ENCODE peak calls at places on chromosomes 3 and 15, in six cellular contexts. Z is HepG2, Q is GM12878, P is GM12891, M is H1, U is K562. G is an unnamed sample.

GRCh38 chr15:43329222-43329959 is 982 bp downstream of the LCMT2 start:
- DNase-seq in Z (no peak), Q (no peak), P (no peak), M (no peak), U (peak), G (no peak)

GRCh38 chr3:67018105-67018788 is 20.1 kb downstream of the KBTBD8 start:
- DNase-seq in Z (no peak), Q (no peak), P (no peak), M (no peak), U (peak), G (no peak)

GRCh38 chr3:112445839-112446238 is 53.4 kb downstream of the BTLA start:
- DNase-seq in Z (no peak), Q (no peak), P (no peak), M (no peak), U (no peak), G (no peak)

GRCh38 chr3:173467501-173467900 is 70.0 kb downstream of the NLGN1 start:
- DNase-seq in Z (no peak), Q (no peak), P (no peak), M (no peak), U (no peak), G (no peak)

GRCh38 chr15:100763764-100764750 is 115.6 kb upstream of the ALDH1A3 start:
- DNase-seq in Z (no peak), Q (no peak), P (no peak), M (no peak), U (no peak), G (no peak)

GRCh38 chr15:24956131-24956838 is 1.5 kb downstream of the SNRPN start:
- DNase-seq in Z (peak), Q (peak), P (peak), M (peak), U (no peak), G (peak)

GRCh38 chr3:142501004-142501926 is 53.4 kb upstream of the XRN1 start:
- DNase-seq in Z (no peak), Q (no peak), P (no peak), M (no peak), U (no peak), G (no peak)

GRCh38 chr3:4761759-4762158 is 217.5 kb upstream of the BHLHE40 start:
- DNase-seq in Z (no peak), Q (no peak), P (no peak), M (no peak), U (no peak), G (no peak)

GRCh38 chr3:100880072-100880471 is 113.1 kb downstream of the ABI3BP start:
- DNase-seq in Z (no peak), Q (no peak), P (no peak), M (no peak), U (no peak), G (no peak)

GRCh38 chr3:159804726-159805410 is 183.8 kb upstream of the IL12A start:
- DNase-seq in Z (peak), Q (no peak), P (peak), M (peak), U (peak), G (peak)

GRCh38 chr3:182116386-182116785 is 404.7 kb downstream of the SOX2 start:
- DNase-seq in Z (no peak), Q (no peak), P (no peak), M (no peak), U (no peak), G (no peak)

GRCh38 chr3:108406661-108407206 is 103.7 kb downstream of the MYH15 start:
- DNase-seq in Z (peak), Q (peak), P (no peak), M (no peak), U (peak), G (no peak)

GRCh38 chr3:87354399-87354798 is 78.0 kb upstream of the POU1F1 start:
- DNase-seq in Z (no peak), Q (no peak), P (no peak), M (no peak), U (no peak), G (no peak)

GRCh38 chr15:40829155-40829554 is 647 bp upstream of the PPP1R14D start:
- DNase-seq in Z (no peak), Q (no peak), P (no peak), M (no peak), U (no peak), G (no peak)

GRCh38 chr15:101059381-101060341 is 140.5 kb downstream of the LRRK1 start:
- DNase-seq in Z (no peak), Q (no peak), P (no peak), M (no peak), U (no peak), G (no peak)

GRCh38 chr3:38662544-38662943 is 13.1 kb upstream of the SCN5A start:
- DNase-seq in Z (peak), Q (no peak), P (no peak), M (no peak), U (no peak), G (no peak)

GRCh38 chr3:79085166-79085565 is 682.6 kb downstream of the ROBO1 start:
- DNase-seq in Z (no peak), Q (no peak), P (no peak), M (no peak), U (no peak), G (no peak)

GRCh38 chr15:79897380-79897678 is 515 bp upstream of the MTHFS start:
- DNase-seq in Z (no peak), Q (no peak), P (no peak), M (no peak), U (no peak), G (no peak)

GRCh38 chr3:18712713-18713575 is 287.8 kb upstream of the SATB1 start:
- DNase-seq in Z (no peak), Q (no peak), P (no peak), M (no peak), U (no peak), G (no peak)

GRCh38 chr15:67103869-67104268 is 38.5 kb downstream of the SMAD3 start:
- DNase-seq in Z (no peak), Q (no peak), P (no peak), M (no peak), U (no peak), G (no peak)

GRCh38 chr3:51501833-51502561 is 2.2 kb upstream of the DCAF1 start:
- DNase-seq in Z (peak), Q (peak), P (peak), M (peak), U (peak), G (peak)

GRCh38 chr15:58066042-58066867 is 744 bp upstream of the ALDH1A2 start:
- DNase-seq in Z (peak), Q (no peak), P (peak), M (no peak), U (peak), G (peak)

GRCh38 chr3:17935217-17935616 is 192.8 kb upstream of the TBC1D5 start:
- DNase-seq in Z (no peak), Q (no peak), P (no peak), M (no peak), U (no peak), G (no peak)

GRCh38 chr3:196991581-196992460 is 23.2 kb upstream of the PIGZ start:
- DNase-seq in Z (no peak), Q (no peak), P (no peak), M (no peak), U (no peak), G (no peak)

GRCh38 chr3:73674280-73674679 is 49.5 kb upstream of the PDZRN3 start:
- DNase-seq in Z (no peak), Q (no peak), P (no peak), M (no peak), U (no peak), G (no peak)

DNA sequence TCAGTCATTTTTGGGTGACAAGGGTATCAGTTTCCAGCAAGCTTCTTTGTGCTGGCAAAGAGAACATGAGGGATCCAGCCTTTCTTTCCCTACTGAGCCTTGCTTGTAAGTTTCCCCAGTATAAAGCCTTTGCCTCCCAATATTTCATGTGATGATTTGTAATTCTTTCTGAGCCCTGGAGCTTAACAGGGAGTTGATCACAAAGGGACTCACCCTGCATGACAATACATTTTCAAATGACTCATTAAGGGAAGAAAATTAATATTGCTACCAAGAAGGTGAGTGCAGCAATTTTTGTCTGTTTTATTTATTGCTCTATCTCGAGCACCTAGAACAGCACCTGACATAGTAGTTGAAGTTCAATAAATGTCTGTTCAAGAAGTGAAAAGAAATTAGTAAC is 27.7 kb downstream of the OXSM start:
- DNase-seq in Z (no peak), Q (no peak), P (no peak), M (no peak), U (no peak), G (no peak)
- TF ChIP-seq POLR2A in Z (no peak), Q (no peak), P (no peak), M (no peak), U (no peak), G (no peak)

GRCh38 chr3:44529927-44530326 is 25.1 kb upstream of the ZKSCAN7 start:
- DNase-seq in Z (no peak), Q (no peak), P (no peak), M (no peak), U (no peak), G (no peak)
- TF ChIP-seq TAF1 in Z (no peak), Q (no peak), P (no peak), M (no peak), U (no peak), G (no peak)

GRCh38 chr3:170531557-170532335 is 54.1 kb downstream of the SLC7A14 start:
- DNase-seq in Z (no peak), Q (no peak), P (no peak), M (no peak), U (no peak), G (no peak)

GRCh38 chr3:170536712-170537111 is 49.2 kb downstream of the SLC7A14 start:
- DNase-seq in Z (no peak), Q (no peak), P (no peak), M (no peak), U (no peak), G (no peak)

GRCh38 chr3:170531054-170531453 is 54.8 kb downstream of the SLC7A14 start:
- DNase-seq in Z (no peak), Q (no peak), P (no peak), M (no peak), U (peak), G (no peak)

GRCh38 chr3:170532573-170532972 is 53.3 kb downstream of the SLC7A14 start:
- DNase-seq in Z (no peak), Q (no peak), P (no peak), M (no peak), U (no peak), G (no peak)

GRCh38 chr3:170534232-170534631 is 51.6 kb downstream of the SLC7A14 start:
- DNase-seq in Z (no peak), Q (no peak), P (no peak), M (no peak), U (no peak), G (no peak)
- TF ChIP-seq POLR2A in Z (no peak), Q (no peak), P (no peak), M (no peak), U (no peak), G (no peak)

GRCh38 chr15:26095710-26096330 is 232.7 kb upstream of the ATP10A start:
- DNase-seq in Z (no peak), Q (no peak), P (no peak), M (peak), U (no peak), G (no peak)
- TF ChIP-seq TAF1 in Z (no peak), Q (no peak), P (no peak), M (no peak), U (no peak), G (no peak)

DNA sequence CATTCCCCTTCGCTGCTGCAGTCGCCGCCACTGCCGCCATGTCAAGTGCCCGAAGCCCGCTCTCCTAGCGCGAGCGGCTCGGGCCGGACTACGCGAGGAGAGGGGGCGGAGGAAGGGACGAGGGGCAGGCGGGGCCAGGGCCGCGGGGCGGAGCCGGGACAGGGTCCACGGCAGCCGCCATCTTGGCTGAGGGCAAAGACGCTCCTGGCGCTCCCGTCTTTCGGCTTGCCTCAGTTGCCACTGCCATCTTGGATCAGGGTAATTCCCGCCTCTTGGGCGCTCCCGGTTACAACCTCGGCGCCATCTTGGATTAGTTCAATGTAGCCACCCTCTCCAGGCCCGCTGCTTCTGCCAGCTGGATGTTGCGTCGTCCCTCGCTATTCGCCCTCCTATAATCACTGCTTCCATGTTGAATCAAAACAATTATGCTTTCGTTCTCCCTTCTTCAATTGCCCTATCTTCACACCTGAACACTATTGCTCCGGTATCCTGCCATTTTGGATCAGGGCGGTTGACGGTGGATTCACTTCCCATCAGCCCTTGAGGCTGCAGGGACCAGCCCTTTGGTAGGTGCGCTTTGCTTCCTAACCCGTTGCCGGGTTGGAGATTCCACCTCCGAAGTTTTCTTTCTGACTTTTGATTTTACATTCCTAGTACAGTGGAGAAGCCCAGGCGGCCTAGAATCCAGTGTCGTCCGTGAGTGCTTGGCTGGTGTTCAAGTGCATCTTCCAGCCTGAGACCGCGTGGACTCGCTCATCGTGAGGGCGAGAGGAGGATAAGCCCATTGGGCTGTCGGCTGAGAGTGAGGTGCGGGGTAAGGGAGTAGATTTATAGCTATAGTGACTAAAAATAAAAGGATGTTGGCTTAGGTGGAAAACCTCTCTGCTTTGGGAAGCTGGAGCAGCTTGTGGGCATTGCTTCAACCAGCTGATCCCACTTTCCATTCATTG is at the start of gene HACD2:
- DNase-seq in Z (peak), Q (peak), P (peak), M (peak), U (peak), G (peak)
- TF ChIP-seq POLR2A in Z (peak), Q (peak), P (peak), M (peak), U (peak), G (peak)

DNA sequence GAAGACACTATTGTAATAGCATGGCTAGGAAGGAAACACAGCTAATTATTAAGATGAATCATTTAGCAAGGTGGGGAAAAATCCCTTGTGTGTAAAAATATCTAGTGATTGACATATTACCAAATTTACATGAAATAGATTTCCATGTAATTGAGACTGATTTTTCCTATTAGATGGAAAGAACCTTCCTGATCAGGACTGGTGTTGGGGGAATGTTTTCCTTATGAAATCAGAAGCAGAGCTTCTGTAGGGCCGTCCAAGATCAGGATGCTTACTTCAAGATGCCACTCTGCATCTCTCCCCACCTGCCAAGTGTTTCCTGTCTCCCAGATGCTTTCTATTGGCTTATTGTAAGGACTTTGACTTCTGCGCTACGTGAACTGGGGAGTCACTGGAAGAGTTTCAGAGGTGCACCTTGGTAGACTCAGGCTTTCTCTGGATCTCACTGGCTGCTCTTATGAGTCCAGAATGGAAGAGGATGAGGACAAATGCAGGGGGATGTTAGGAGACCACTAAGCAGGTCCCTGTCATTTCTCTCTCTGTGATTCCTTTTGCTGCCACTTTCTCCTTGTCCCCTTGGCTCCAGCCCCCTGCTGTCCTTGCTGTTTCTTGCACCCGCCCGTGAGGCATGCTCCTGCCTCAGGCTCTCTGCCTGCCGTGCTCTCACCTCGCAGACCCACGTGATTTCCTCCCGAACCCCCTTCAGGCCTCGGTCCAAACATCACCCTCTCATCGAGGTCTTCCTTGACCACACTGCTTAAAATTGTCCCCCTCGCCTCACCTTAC is 30.1 kb downstream of the BTD start:
- DNase-seq in Z (no peak), Q (no peak), P (no peak), M (no peak), U (peak), G (no peak)
- TF ChIP-seq TAF1 in Z (no peak), Q (no peak), P (no peak), M (no peak), U (no peak), G (no peak)

GRCh38 chr3:188153949-188154757 is at the start of gene LPP:
- DNase-seq in Z (peak), Q (no peak), P (peak), M (peak), U (no peak), G (peak)
- TF ChIP-seq POLR2A in Z (no peak), Q (no peak), P (no peak), M (peak), U (no peak), G (no peak)

GRCh38 chr3:31105438-31106077 is 211.1 kb upstream of the GADL1 start:
- DNase-seq in Z (no peak), Q (no peak), P (no peak), M (no peak), U (peak), G (no peak)
- TF ChIP-seq TAF1 in Z (no peak), Q (no peak), P (no peak), M (no peak), U (no peak), G (no peak)